ENCODE peak calls at places on chromosomes 3 and 15, in ten cellular contexts. T is AG10803, O is midbrain, Q is WTC11, N is NCI-H748 treated with DMSO at 0.1 percent for 48 hours, D is HEK293T, C is NCI-H1105 treated with DMSO at 0.1 percent for 48 hours, E is substantia nigra, S is AG09309, W is renal cortical epithelial cell. F is an unnamed sample.
A peak's percentile ranks its signal among the peaks of the same experiment; 100 is the strongest.

GRCh38 chr3:63673111-63673510 is 20.6 kb downstream of the SNTN start:
- DNase-seq in T (no peak), O (no peak), Q (no peak), N (no peak), D (no peak), C (no peak), E (no peak), S (no peak), W (no peak), F (no peak)

GRCh38 chr3:4021162-4021561 is 221.9 kb downstream of the LRRN1 start:
- DNase-seq in T (no peak), O (no peak), Q (peak; percentile 9), N (no peak), D (peak; percentile 13), C (no peak), E (no peak), S (no peak), W (peak; percentile 7), F (no peak)

GRCh38 chr3:31043184-31043819 is 148.8 kb upstream of the GADL1 start:
- DNase-seq in T (peak; percentile 56), O (no peak), Q (no peak), N (no peak), D (no peak), C (no peak), E (no peak), S (peak; percentile 52), W (peak; percentile 82), F (no peak)

GRCh38 chr3:44418549-44418948 is 58.9 kb downstream of the ZNF445 start:
- DNase-seq in T (no peak), O (no peak), Q (peak; percentile 71), N (no peak), D (no peak), C (no peak), E (no peak), S (no peak), W (no peak), F (no peak)

GRCh38 chr3:171055336-171056178 is 29.0 kb upstream of the SLC2A2 start:
- DNase-seq in T (peak; percentile 36), O (no peak), Q (no peak), N (no peak), D (no peak), C (no peak), E (no peak), S (no peak), W (peak; percentile 93), F (peak; percentile 97)

GRCh38 chr3:124768812-124769211 is 38.6 kb downstream of the UMPS start:
- DNase-seq in T (no peak), O (no peak), Q (peak; percentile 36), N (no peak), D (peak; percentile 70), C (no peak), E (no peak), S (no peak), W (no peak), F (no peak)

GRCh38 chr3:120983841-120984240 is 75.8 kb downstream of the STXBP5L start:
- DNase-seq in T (no peak), O (no peak), Q (no peak), N (no peak), D (no peak), C (no peak), E (no peak), S (no peak), W (no peak), F (no peak)

GRCh38 chr3:31831526-31832034 is 149.5 kb downstream of the OSBPL10 start:
- DNase-seq in T (no peak), O (no peak), Q (no peak), N (no peak), D (no peak), C (no peak), E (no peak), S (no peak), W (no peak), F (no peak)

GRCh38 chr15:57235186-57235585 is 141.1 kb upstream of the CGNL1 start:
- DNase-seq in T (no peak), O (no peak), Q (no peak), N (no peak), D (no peak), C (no peak), E (no peak), S (no peak), W (no peak), F (no peak)

GRCh38 chr3:76245622-76246021 is 460.3 kb upstream of the ZNF717 start:
- DNase-seq in T (no peak), O (no peak), Q (no peak), N (no peak), D (no peak), C (no peak), E (no peak), S (no peak), W (no peak), F (no peak)

GRCh38 chr3:126857928-126858327 is 125.0 kb upstream of the PLXNA1 start:
- DNase-seq in T (no peak), O (no peak), Q (no peak), N (no peak), D (no peak), C (no peak), E (no peak), S (no peak), W (no peak), F (no peak)

GRCh38 chr15:33735637-33736247 is 232.6 kb upstream of the CHRM5 start:
- DNase-seq in T (peak; percentile 7), O (no peak), Q (peak; percentile 46), N (peak; percentile 17), D (peak; percentile 30), C (peak; percentile 19), E (no peak), S (no peak), W (peak; percentile 44), F (no peak)

GRCh38 chr3:153051427-153052095 is 110.5 kb upstream of the RAP2B start:
- DNase-seq in T (peak; percentile 70), O (no peak), Q (no peak), N (no peak), D (no peak), C (no peak), E (no peak), S (no peak), W (peak; percentile 90), F (peak; percentile 51)

GRCh38 chr3:182913889-182914288 is 66.4 kb downstream of the DCUN1D1 start:
- DNase-seq in T (no peak), O (no peak), Q (no peak), N (no peak), D (no peak), C (peak; percentile 65), E (no peak), S (no peak), W (no peak), F (no peak)

GRCh38 chr3:20073683-20074082 is 33.4 kb downstream of the KAT2B start:
- DNase-seq in T (no peak), O (peak; percentile 49), Q (no peak), N (no peak), D (no peak), C (no peak), E (no peak), S (no peak), W (peak; percentile 19), F (no peak)

GRCh38 chr3:158072790-158073189 is 33.4 kb downstream of the SHOX2 start:
- DNase-seq in T (no peak), O (no peak), Q (no peak), N (no peak), D (no peak), C (no peak), E (no peak), S (no peak), W (no peak), F (no peak)